ENCODE peak calls at places on chromosomes 6 and 20, in four cellular contexts. S is mammary epithelial cell, Q is GM23338, Z is fibroblast of lung. M is an unnamed sample. For H3K36me3, the result is how much of the 10 kb centered on the place peaks cover.

GRCh38 chr6:31386977-31387376 is 16.4 kb upstream of the MICA start:
- DNase-seq in Z (no peak), S (no peak), Q (peak), M (no peak)

GRCh38 chr6:1554881-1555569 is 54.7 kb upstream of the FOXC1 start:
- DNase-seq in Z (peak), Q (peak), S (no peak), M (peak)

GRCh38 chr6:127436578-127437110 is 22.5 kb downstream of the KIAA0408 start:
- DNase-seq in Q (no peak), S (no peak), Z (no peak), M (no peak)

GRCh38 chr6:23656257-23656731 is 469.7 kb upstream of the NRSN1 start:
- DNase-seq in Q (peak), S (no peak), Z (no peak), M (no peak)

GRCh38 chr6:92122746-92123145 is 1296.6 kb downstream of the EPHA7 start:
- DNase-seq in Z (peak), S (no peak), Q (peak), M (no peak)

GRCh38 chr6:131177996-131178395 is 42.7 kb downstream of the AKAP7 start:
- DNase-seq in Z (no peak), Q (no peak), S (no peak), M (no peak)

GRCh38 chr20:57223648-57224489 is 42.6 kb downstream of the BMP7 start:
- DNase-seq in S (peak), Z (peak), Q (no peak), M (peak)

GRCh38 chr6:165883851-165884640 is 221.0 kb upstream of the PDE10A start:
- DNase-seq in Z (no peak), Q (no peak), S (no peak), M (peak)

GRCh38 chr20:50464026-50464724 is 46.0 kb upstream of the PTPN1 start:
- DNase-seq in Z (peak), Q (peak), S (peak), M (peak)

GRCh38 chr6:21823371-21823770 is 229.8 kb downstream of the SOX4 start:
- DNase-seq in S (no peak), Z (no peak), Q (no peak), M (no peak)

GRCh38 chr6:42417641-42418112 is 34.0 kb downstream of the TRERF1 start:
- DNase-seq in S (no peak), Q (no peak), Z (no peak), M (peak)

GRCh38 chr6:169086020-169086419 is 167.6 kb downstream of the THBS2 start:
- DNase-seq in S (peak), Q (no peak), Z (no peak), M (no peak)

GRCh38 chr6:9482030-9482731 is 932.7 kb downstream of the TFAP2A start:
- DNase-seq in Q (peak), Z (peak), S (peak), M (peak)

GRCh38 chr6:46821348-46821992 is 28.3 kb downstream of the MEP1A start:
- DNase-seq in S (peak), Q (no peak), Z (no peak), M (no peak)

GRCh38 chr20:34710861-34711574 is 6.9 kb downstream of the TP53INP2 start:
- DNase-seq in Z (no peak), S (no peak), Q (no peak), M (no peak)

GRCh38 chr6:2970034-2970685 is 1.2 kb downstream of the SERPINB6 start:
- DNase-seq in Q (no peak), S (no peak), Z (no peak), M (peak)

GRCh38 chr6:63580704-63580961 is 8.4 kb downstream of the LOC128125822 start:
- DNase-seq in Z (no peak), Q (no peak), S (no peak), M (no peak)

GRCh38 chr6:90368601-90369000 is 72.0 kb upstream of the BACH2 start:
- DNase-seq in Q (no peak), S (no peak), Z (peak), M (peak)

GRCh38 chr6:109874621-109875020 is 103.5 kb upstream of the GPR6 start:
- DNase-seq in Q (no peak), Z (no peak), S (no peak), M (no peak)

GRCh38 chr6:122609881-122610689 is at the start of gene PKIB:
- DNase-seq in S (peak), Q (peak), Z (peak), M (peak)

GRCh38 chr6:56477241-56477640 is 165.4 kb downstream of the DST start:
- DNase-seq in Z (no peak), Q (no peak), S (no peak), M (no peak)

GRCh38 chr6:167000759-167001158 is 1.6 kb downstream of the CEP43 start:
- DNase-seq in Z (no peak), Q (no peak), S (no peak), M (no peak)

GRCh38 chr6:105424177-105424783 is 21.4 kb upstream of the PREP start:
- DNase-seq in Q (peak), Z (peak), S (peak), M (peak)

GRCh38 chr6:99130897-99131873 is 183.4 kb upstream of the FBXL4 start:
- DNase-seq in Z (no peak), Q (peak), S (no peak), M (no peak)

GRCh38 chr20:17650301-17650761 is 31.7 kb downstream of the RRBP1 start:
- DNase-seq in Q (no peak), Z (no peak), S (no peak), M (peak)

GRCh38 chr6:134240664-134241431 is 77.1 kb downstream of the SGK1 start:
- DNase-seq in Q (no peak), S (peak), Z (no peak), M (no peak)

GRCh38 chr20:17822039-17822438 is 122.3 kb downstream of the BANF2 start:
- DNase-seq in S (no peak), Q (no peak), Z (peak), M (no peak)

GRCh38 chr20:35005463-35005961 is 49.8 kb downstream of the MYH7B start:
- DNase-seq in S (no peak), Q (no peak), Z (no peak), M (no peak)

GRCh38 chr6:170403451-170403850 is 96.9 kb downstream of the FAM120B start:
- DNase-seq in Q (peak), S (no peak), Z (peak), M (peak)

GRCh38 chr20:6942266-6942665 is 174.8 kb downstream of the BMP2 start:
- DNase-seq in Q (no peak), Z (no peak), S (peak), M (no peak)

GRCh38 chr6:110541701-110542309 is 65.4 kb upstream of the SLC22A16 start:
- DNase-seq in Q (no peak), Z (no peak), S (no peak), M (no peak)

GRCh38 chr6:136344420-136344819 is 54.8 kb upstream of the BCLAF1 start:
- DNase-seq in Z (peak), Q (no peak), S (no peak), M (peak)

GRCh38 chr6:131231103-131231502 is 95.8 kb downstream of the AKAP7 start:
- DNase-seq in Q (no peak), S (peak), Z (no peak), M (peak)

GRCh38 chr20:14919473-14920157 is 582.2 kb upstream of the FLRT3 start:
- DNase-seq in Z (no peak), Q (peak), S (peak), M (peak)

GRCh38 chr6:106199331-106199730 is 113.2 kb downstream of the PRDM1 start:
- DNase-seq in Q (no peak), Z (no peak), S (no peak), M (no peak)

GRCh38 chr6:85493389-85493788 is 43.5 kb downstream of the NT5E start:
- DNase-seq in Q (no peak), S (no peak), Z (no peak), M (no peak)

GRCh38 chr6:157300006-157300405 is 23.3 kb downstream of the TMEM242 start:
- DNase-seq in Q (no peak), S (no peak), Z (no peak), M (no peak)

GRCh38 chr20:31606928-31607639 is 2.0 kb downstream of the ID1 start:
- DNase-seq in Z (peak), Q (peak), S (peak), M (peak)

GRCh38 chr20:11173936-11174335 is 500.1 kb upstream of the JAG1 start:
- DNase-seq in S (no peak), Q (no peak), Z (no peak), M (no peak)

GRCh38 chr20:26209171-26209941 is 512.7 kb upstream of the ZNF337 start:
- DNase-seq in Z (no peak), S (peak), Q (peak), M (peak)
- TF ChIP-seq EZH2 in Z (no peak), S (no peak), Q (no peak), M (no peak)

GRCh38 chr6:158789115-158789917 is 29.9 kb downstream of the EZR start:
- DNase-seq in Q (no peak), Z (no peak), S (no peak), M (no peak)
- H3K36me3 ChIP-seq in Q (under half), Z (under half), S (under half), M (under half)

GRCh38 chr6:53269827-53270226 is 78.9 kb downstream of the ELOVL5 start:
- DNase-seq in S (no peak), Z (no peak), Q (no peak), M (no peak)
- TF ChIP-seq EZH2 in S (no peak), Z (no peak), Q (no peak), M (no peak)

GRCh38 chr20:44622501-44623270 is 28.8 kb downstream of the ADA start:
- DNase-seq in S (no peak), Q (no peak), Z (no peak), M (no peak)
- H3K36me3 ChIP-seq in S (under half), Q (under half), Z (under half), M (under half)

GRCh38 chr6:142848969-142849368 is 96.0 kb downstream of the HIVEP2 start:
- DNase-seq in S (no peak), Z (no peak), Q (no peak), M (no peak)

GRCh38 chr6:142846883-142847287 is 98.1 kb downstream of the HIVEP2 start:
- DNase-seq in Q (no peak), S (peak), Z (peak), M (peak)

GRCh38 chr6:142846459-142846831 is 98.5 kb downstream of the HIVEP2 start:
- DNase-seq in Q (no peak), Z (peak), S (peak), M (peak)

GRCh38 chr6:142845624-142846458 is 99.1 kb downstream of the HIVEP2 start:
- DNase-seq in Q (peak), S (peak), Z (peak), M (peak)

DNA sequence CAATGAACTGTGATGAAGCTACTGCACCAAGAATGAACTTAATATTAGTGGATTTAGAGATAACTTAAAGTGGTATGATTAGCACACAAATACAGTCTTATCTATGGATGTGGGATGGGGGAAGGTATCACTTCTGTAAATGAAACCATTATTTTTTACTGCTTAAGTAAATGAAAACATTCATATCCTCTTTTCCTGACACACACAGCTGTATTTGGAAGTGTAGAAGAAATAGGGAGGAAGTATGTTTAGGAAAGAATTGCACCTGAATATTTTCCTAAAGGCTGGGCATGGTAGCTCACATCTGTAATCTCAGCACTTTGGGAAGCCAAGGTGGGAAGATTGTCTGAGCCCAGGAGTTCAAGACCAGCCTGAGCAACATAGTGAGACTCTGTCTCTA is 96.8 kb downstream of the HIVEP2 start:
- DNase-seq in Q (no peak), Z (no peak), S (no peak), M (no peak)
- TF ChIP-seq EZH2 in Q (no peak), Z (no peak), S (no peak), M (no peak)

GRCh38 chr6:33438978-33439594 is 15.3 kb upstream of the ZBTB9 start:
- DNase-seq in Z (no peak), Q (no peak), S (no peak), M (no peak)
- H3K36me3 ChIP-seq in Z (under half), Q (half or more), S (under half), M (under half)

DNA sequence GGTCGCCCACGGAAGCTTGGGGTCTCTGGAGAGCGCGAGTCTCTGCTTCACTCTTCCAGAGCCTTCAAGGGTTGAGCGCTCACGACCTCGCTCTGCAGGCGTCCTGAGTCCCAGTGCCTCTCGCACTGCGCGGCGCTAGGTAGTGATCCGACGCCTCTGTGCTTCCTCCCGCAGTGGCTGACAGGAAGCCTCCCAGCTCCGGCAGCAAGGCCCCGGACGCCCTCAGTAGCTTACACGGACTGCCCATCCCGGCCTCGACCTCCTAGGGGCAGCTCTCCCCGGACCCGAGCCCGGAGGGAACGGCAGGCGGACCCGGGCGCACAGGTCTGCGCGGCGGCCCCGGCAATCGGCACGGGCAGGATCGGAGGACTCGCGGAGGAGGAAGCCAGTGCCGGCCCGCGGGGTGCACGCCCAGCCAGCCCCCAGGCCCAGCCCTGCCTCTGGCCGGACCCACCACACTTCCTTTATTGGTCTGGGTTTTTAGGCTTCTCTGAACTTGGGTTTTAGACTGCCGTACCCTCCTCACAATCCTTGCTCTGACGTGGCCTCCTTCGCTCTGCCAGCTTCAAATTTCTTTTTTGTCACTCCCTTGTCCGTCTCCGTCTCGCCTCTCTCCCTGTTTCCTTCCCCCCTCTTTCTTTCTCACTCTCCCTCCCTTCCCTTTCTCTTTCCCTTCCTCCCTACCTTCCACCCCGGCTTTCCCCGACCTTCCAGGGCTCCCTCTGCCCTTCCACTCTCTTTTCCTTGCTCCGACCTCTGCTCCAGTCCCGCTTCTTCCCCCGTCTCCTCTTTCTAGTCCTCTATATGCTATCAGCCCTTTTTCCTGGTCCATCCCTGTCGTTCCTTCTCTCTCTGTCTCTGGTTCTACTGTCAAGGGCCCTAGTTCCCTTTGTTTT is 9.1 kb downstream of the PAX1 start:
- DNase-seq in Q (peak), Z (no peak), S (no peak), M (no peak)
- TF ChIP-seq EZH2 in Q (peak), Z (no peak), S (peak), M (no peak)

GRCh38 chr20:3866464-3866863 is 19.8 kb downstream of the MAVS start:
- DNase-seq in Q (no peak), S (peak), Z (no peak), M (no peak)
- H3K36me3 ChIP-seq in Q (under half), S (under half), Z (under half), M (under half)

DNA sequence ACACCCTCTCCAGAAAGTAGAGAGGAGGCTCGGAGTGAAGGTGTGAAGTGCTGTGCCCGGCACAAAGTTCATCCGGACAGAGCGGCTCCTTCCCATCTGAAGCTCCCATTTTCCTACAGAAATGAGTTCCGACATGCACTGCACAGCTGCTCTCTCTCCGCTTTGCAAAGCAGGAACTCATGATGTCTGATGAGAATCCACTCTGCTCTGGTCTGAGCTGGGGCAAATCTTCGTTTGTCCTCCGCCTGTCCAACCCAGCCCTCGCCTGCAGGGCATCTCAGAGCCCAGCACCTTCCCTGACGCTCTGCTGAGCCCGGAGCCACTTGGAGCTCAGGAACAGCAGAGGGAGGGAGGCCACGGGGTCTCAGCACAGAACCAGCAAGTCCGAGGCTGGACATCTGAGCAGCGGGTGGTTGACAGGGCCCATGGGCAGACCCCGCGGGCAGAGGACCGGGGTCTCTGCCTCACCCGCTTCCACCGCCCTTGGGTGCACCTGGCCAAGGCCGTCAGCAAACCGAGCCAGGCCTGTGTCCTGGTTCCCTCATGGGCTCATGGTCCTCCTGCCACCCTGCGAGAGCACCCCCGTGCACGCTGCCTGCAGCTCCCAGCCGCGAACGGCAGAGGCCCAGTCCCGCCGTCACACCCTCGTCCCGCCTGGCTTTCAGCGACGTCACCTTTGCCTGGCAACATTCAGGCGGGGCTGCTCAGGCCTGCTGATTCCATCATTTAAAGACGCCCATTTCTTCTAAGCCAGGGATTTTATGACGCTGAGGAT is 78.5 kb upstream of the BHLHE23 start:
- DNase-seq in Z (no peak), S (no peak), Q (no peak), M (peak)
- TF ChIP-seq EZH2 in Z (no peak), S (no peak), Q (no peak), M (no peak)

GRCh38 chr6:152273638-152274037 is 363.5 kb downstream of the SYNE1 start:
- DNase-seq in S (no peak), Q (peak), Z (no peak), M (no peak)

GRCh38 chr6:152271681-152272464 is 365.3 kb downstream of the SYNE1 start:
- DNase-seq in Z (peak), S (peak), Q (no peak), M (peak)

GRCh38 chr6:152273002-152273401 is 364.2 kb downstream of the SYNE1 start:
- DNase-seq in S (peak), Z (peak), Q (no peak), M (peak)

GRCh38 chr6:152272486-152272885 is 364.7 kb downstream of the SYNE1 start:
- DNase-seq in Z (no peak), Q (no peak), S (peak), M (peak)

DNA sequence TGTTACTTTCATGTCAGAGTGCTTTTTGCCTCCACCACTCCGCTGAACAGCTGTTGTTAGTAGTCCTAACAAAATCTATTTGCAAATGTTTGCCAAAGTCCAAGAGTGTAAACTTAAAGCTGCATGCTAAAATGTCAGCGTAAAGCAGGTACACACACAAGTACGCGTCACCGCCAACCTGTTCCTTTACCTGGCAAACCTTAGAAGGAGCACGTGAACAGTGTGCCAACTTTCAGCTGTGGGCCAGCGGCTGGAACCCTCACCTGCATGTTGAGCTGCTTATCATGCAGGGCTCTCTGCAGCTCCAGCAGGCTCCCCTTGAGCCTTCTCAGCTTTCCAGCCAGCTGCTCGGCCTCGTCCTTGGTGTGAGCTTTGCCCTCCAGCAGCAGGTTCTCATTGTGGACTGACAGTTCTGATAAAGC is 359.3 kb downstream of the SYNE1 start:
- DNase-seq in Z (no peak), Q (peak), S (no peak), M (no peak)
- H3K36me3 ChIP-seq in Z (under half), Q (under half), S (under half), M (half or more)

M was measured in GM23248.